ENCODE peak calls at places on chromosomes 11 and 22, in nine cellular contexts. K is stimulated activated CD8-positive, alpha-beta memory T cell treated with anti-CD3 and anti-CD28 coated beads, Interleukin-15, amount 100 ng/mL, for 4 hours; M is thoracic aorta; P is choroid plexus epithelial cell; Q is T-helper 1 cell; A is endothelial cell; R is activated CD4-positive, alpha-beta memory T cell treated with anti-CD3 and anti-CD28 coated beads, Interleukin-2, amount 10 ng/mL, durations not matched to agents 7 days and 5 days; N is T-cell; G is T-helper 2 cell. S is an unnamed sample.

GRCh38 chr11:43942651-43943356 is 367 bp downstream of the C11orf96 start:
- DNase-seq in G (peak; percentile 35), R (no peak), P (peak; percentile 64), Q (peak; percentile 25), N (no peak), A (peak; percentile 22), K (no peak), M (no peak), S (peak; percentile 58)

GRCh38 chr11:10374386-10374785 is 69.5 kb downstream of the ADM start:
- DNase-seq in P (no peak), Q (no peak), R (no peak), A (no peak), K (no peak), G (no peak), M (no peak), N (no peak), S (no peak)

GRCh38 chr11:9688716-9689511 is 25.0 kb downstream of the SWAP70 start:
- DNase-seq in R (no peak), N (no peak), P (peak; percentile 88), M (no peak), Q (peak; percentile 29), K (no peak), G (peak; percentile 62), A (no peak), S (peak; percentile 95)

GRCh38 chr11:130727715-130728114 is 188.6 kb downstream of the SNX19 start:
- DNase-seq in K (no peak), G (no peak), M (no peak), P (no peak), Q (no peak), A (no peak), R (no peak), N (no peak), S (no peak)

GRCh38 chr11:35748644-35749043 is 86.1 kb downstream of the TRIM44 start:
- DNase-seq in G (no peak), Q (no peak), P (no peak), M (no peak), K (no peak), A (no peak), N (no peak), R (no peak), S (no peak)

GRCh38 chr22:50271519-50271970 is 1.4 kb upstream of the MAPK11 start:
- DNase-seq in R (peak; percentile 70), K (no peak), P (peak; percentile 64), N (peak; percentile 40), M (no peak), G (peak; percentile 50), A (peak; percentile 69), Q (peak; percentile 60), S (peak; percentile 59)

GRCh38 chr11:1049071-1049405 is 12.5 kb upstream of the MUC6 start:
- DNase-seq in N (no peak), M (no peak), G (no peak), Q (no peak), P (no peak), A (no peak), K (no peak), R (no peak), S (no peak)

GRCh38 chr22:30159561-30160353 is 79.5 kb downstream of the HORMAD2 start:
- DNase-seq in K (no peak), A (no peak), M (no peak), N (no peak), G (no peak), Q (no peak), P (peak; percentile 91), R (no peak), S (peak; percentile 83)

GRCh38 chr11:32905028-32905667 is 12.5 kb downstream of the QSER1 start:
- DNase-seq in Q (no peak), M (no peak), R (no peak), A (no peak), N (no peak), P (peak; percentile 44), G (no peak), K (no peak), S (no peak)

GRCh38 chr11:84981296-84981695 is 645.8 kb downstream of the DLG2 start:
- DNase-seq in A (no peak), M (no peak), P (peak; percentile 12), N (no peak), Q (no peak), K (no peak), R (no peak), G (no peak), S (no peak)

GRCh38 chr11:22802861-22803260 is 26.7 kb downstream of the SVIP start:
- DNase-seq in K (no peak), P (no peak), M (no peak), N (no peak), G (no peak), Q (no peak), R (no peak), A (no peak), S (peak; percentile 43)

S was measured in fibroblast of pulmonary artery.